ENCODE peak calls at places on chromosomes 1 and 21, in nine cellular contexts. W is brain microvascular endothelial cell; V is pancreas; F is T-cell; Y is GM12865; S is activated CD4-positive, alpha-beta T cell treated with anti-CD3 and anti-CD28 coated beads for 36 hours; G is effector memory CD4-positive, alpha-beta T cell; D is substantia nigra; Z is HFF-Myc. K is an unnamed sample.

GRCh38 chr1:150895618-150896017 is 8.7 kb downstream of the CTXND2 start:
- DNase-seq in W (peak), V (no peak), F (no peak), Y (no peak), S (no peak), G (no peak), D (no peak), Z (no peak), K (no peak)

GRCh38 chr1:89567797-89568196 is 43.2 kb downstream of the LRRC8B start:
- DNase-seq in W (no peak), V (no peak), F (no peak), Y (no peak), S (no peak), G (no peak), D (no peak), Z (no peak), K (no peak)

GRCh38 chr1:182614796-182615451 is 10.7 kb upstream of the RGS16 start:
- DNase-seq in W (peak), V (peak), F (no peak), Y (peak), S (peak), G (peak), D (peak), Z (peak), K (peak)

GRCh38 chr1:221766210-221766609 is 24.3 kb upstream of the DUSP10 start:
- DNase-seq in W (no peak), V (no peak), F (no peak), Y (no peak), S (no peak), G (no peak), D (no peak), Z (peak), K (no peak)

GRCh38 chr21:42651515-42652401 is 1.7 kb upstream of the PDE9A start:
- DNase-seq in W (no peak), V (no peak), F (no peak), Y (no peak), S (no peak), G (no peak), D (peak), Z (no peak), K (no peak)

GRCh38 chr1:109762821-109763645 is 690 bp downstream of the EPS8L3 start:
- DNase-seq in W (peak), V (no peak), F (no peak), Y (no peak), S (no peak), G (no peak), D (no peak), Z (no peak), K (no peak)

GRCh38 chr1:176617881-176618280 is 154.9 kb downstream of the PAPPA2 start:
- DNase-seq in W (no peak), V (no peak), F (no peak), Y (no peak), S (no peak), G (no peak), D (no peak), Z (no peak), K (no peak)

GRCh38 chr21:36761685-36762084 is 62.8 kb downstream of the SIM2 start:
- DNase-seq in W (no peak), V (peak), F (no peak), Y (no peak), S (no peak), G (no peak), D (no peak), Z (no peak), K (no peak)

GRCh38 chr1:77513839-77514763 is 168.4 kb downstream of the ZZZ3 start:
- DNase-seq in W (peak), V (no peak), F (no peak), Y (no peak), S (no peak), G (no peak), D (peak), Z (peak), K (no peak)

GRCh38 chr21:37257526-37257966 is 9.6 kb downstream of the VPS26C start:
- DNase-seq in W (peak), V (no peak), F (peak), Y (no peak), S (no peak), G (no peak), D (peak), Z (no peak), K (no peak)

GRCh38 chr1:205438213-205439158 is 16.6 kb upstream of the LEMD1 start:
- DNase-seq in W (peak), V (peak), F (no peak), Y (peak), S (no peak), G (no peak), D (peak), Z (no peak), K (no peak)

GRCh38 chr1:27057801-27058647 is 45.4 kb upstream of the TENT5B start:
- DNase-seq in W (no peak), V (no peak), F (no peak), Y (no peak), S (no peak), G (no peak), D (peak), Z (no peak), K (no peak)

GRCh38 chr21:39863111-39863510 is 4.1 kb upstream of the PCP4 start:
- DNase-seq in W (no peak), V (no peak), F (no peak), Y (no peak), S (no peak), G (no peak), D (no peak), Z (no peak), K (no peak)

GRCh38 chr1:115671176-115672062 is 29.6 kb downstream of the VANGL1 start:
- DNase-seq in W (peak), V (no peak), F (no peak), Y (no peak), S (no peak), G (no peak), D (no peak), Z (no peak), K (no peak)

GRCh38 chr21:37184784-37185593 is 82.1 kb downstream of the VPS26C start:
- DNase-seq in W (no peak), V (no peak), F (no peak), Y (peak), S (peak), G (no peak), D (no peak), Z (no peak), K (no peak)

GRCh38 chr1:193181526-193181925 is 4.9 kb downstream of the B3GALT2 start:
- DNase-seq in W (no peak), V (no peak), F (no peak), Y (no peak), S (no peak), G (no peak), D (no peak), Z (no peak), K (no peak)

GRCh38 chr1:23548704-23549143 is 10.6 kb downstream of the ID3 start:
- DNase-seq in W (no peak), V (no peak), F (no peak), Y (no peak), S (peak), G (no peak), D (no peak), Z (no peak), K (no peak)

GRCh38 chr21:45514311-45515021 is 27.8 kb downstream of the SLC19A1 start:
- DNase-seq in W (no peak), V (no peak), F (no peak), Y (no peak), S (no peak), G (no peak), D (no peak), Z (no peak), K (no peak)

GRCh38 chr1:162475089-162475488 is 22.5 kb upstream of the UHMK1 start:
- DNase-seq in W (no peak), V (no peak), F (no peak), Y (no peak), S (no peak), G (no peak), D (no peak), Z (no peak), K (no peak)

GRCh38 chr1:205775015-205775716 is at the start of gene RAB29:
- DNase-seq in W (peak), V (peak), F (peak), Y (peak), S (peak), G (peak), D (peak), Z (peak), K (peak)

K was measured in effector CD4-positive, alpha-beta T cell.